ENCODE peak calls at places on chromosome 19, in eight cellular contexts. B, H, N, K, S, C, D and T are unnamed samples.

GRCh38 chr19:8631425-8631819 is 989 bp downstream of the NFILZ start:
- DNase-seq in H (peak), D (no peak), N (no peak), S (no peak), C (peak), B (no peak), K (no peak), T (peak)

GRCh38 chr19:31533114-31533513 is 183.9 kb upstream of the TSHZ3 start:
- DNase-seq in B (no peak), C (no peak), N (no peak), S (no peak), K (no peak), H (no peak), D (peak), T (no peak)

GRCh38 chr19:455851-456546 is 4.8 kb downstream of the SHC2 start:
- DNase-seq in N (no peak), S (no peak), K (no peak), C (no peak), D (no peak), B (no peak), H (no peak), T (no peak)

GRCh38 chr19:21483589-21484170 is 21.7 kb upstream of the ZNF429 start:
- DNase-seq in S (peak), D (no peak), C (peak), B (peak), N (no peak), K (no peak), H (peak), T (no peak)

GRCh38 chr19:6076675-6077463 is 33.4 kb downstream of the RFX2 start:
- DNase-seq in N (no peak), S (no peak), H (peak), K (no peak), C (no peak), B (no peak), D (no peak), T (peak)

GRCh38 chr19:8475005-8475404 is 27.4 kb downstream of the PRAM1 start:
- DNase-seq in S (no peak), C (no peak), K (no peak), H (no peak), N (no peak), D (no peak), B (no peak), T (no peak)

GRCh38 chr19:51097166-51097736 is 11.0 kb downstream of the CTU1 start:
- DNase-seq in K (peak), D (no peak), C (peak), B (peak), S (peak), N (peak), H (peak), T (peak)

GRCh38 chr19:18274303-18274775 is at the start of gene IQCN:
- DNase-seq in H (peak), C (no peak), S (no peak), B (no peak), N (no peak), D (no peak), K (no peak), T (no peak)

GRCh38 chr19:29376855-29377354 is 148.9 kb upstream of the VSTM2B start:
- DNase-seq in S (no peak), D (peak), B (no peak), H (no peak), K (no peak), C (no peak), N (no peak), T (no peak)

GRCh38 chr19:2491130-2491801 is 15.3 kb downstream of the GADD45B start:
- DNase-seq in D (no peak), K (peak), H (peak), S (no peak), B (peak), C (peak), N (peak), T (peak)

GRCh38 chr19:1668339-1669123 is 16.1 kb upstream of the TCF3 start:
- DNase-seq in K (no peak), B (no peak), H (peak), D (no peak), S (no peak), C (no peak), N (no peak), T (no peak)

GRCh38 chr19:5694167-5694951 is 4.3 kb downstream of the RPL36 start:
- DNase-seq in S (no peak), B (no peak), H (no peak), K (no peak), N (no peak), C (no peak), D (no peak), T (no peak)

GRCh38 chr19:49182848-49183375 is 25.3 kb downstream of the TRPM4 start:
- DNase-seq in D (no peak), B (no peak), K (no peak), H (no peak), N (no peak), S (no peak), C (no peak), T (no peak)

GRCh38 chr19:29547981-29548380 is 22.2 kb downstream of the VSTM2B start:
- DNase-seq in B (no peak), D (no peak), C (peak), H (no peak), S (no peak), K (no peak), N (no peak), T (no peak)

GRCh38 chr19:30076101-30076551 is 134.1 kb downstream of the URI1 start:
- DNase-seq in B (no peak), S (no peak), H (no peak), D (no peak), K (no peak), C (peak), N (no peak), T (no peak)

GRCh38 chr19:30046522-30046921 is 104.5 kb downstream of the URI1 start:
- DNase-seq in B (no peak), C (no peak), K (peak), N (no peak), H (no peak), D (no peak), S (no peak), T (peak)

GRCh38 chr19:10815007-10815531 is 20.9 kb downstream of the TMED1 start:
- DNase-seq in C (no peak), N (no peak), K (no peak), S (no peak), D (no peak), B (no peak), H (no peak), T (no peak)

GRCh38 chr19:11813801-11814706 is at the start of gene ZNF440:
- DNase-seq in C (peak), S (peak), H (peak), K (peak), D (peak), B (peak), N (peak), T (peak)

GRCh38 chr19:49560358-49560900 is 19.9 kb downstream of the NOSIP start:
- DNase-seq in H (no peak), D (no peak), B (no peak), C (no peak), N (no peak), S (no peak), K (no peak), T (no peak)

GRCh38 chr19:16896098-16896912 is 7.5 kb downstream of the F2RL3 start:
- DNase-seq in H (no peak), C (no peak), K (no peak), S (no peak), N (no peak), B (no peak), D (no peak), T (no peak)

GRCh38 chr19:29665826-29666633 is 769 bp downstream of the PLEKHF1 start:
- DNase-seq in S (no peak), K (no peak), N (no peak), C (no peak), B (no peak), D (no peak), H (peak), T (peak)

GRCh38 chr19:50795665-50796073 is 5.5 kb downstream of the ACP4 start:
- DNase-seq in B (no peak), K (no peak), N (no peak), D (no peak), C (no peak), H (no peak), S (no peak), T (no peak)

GRCh38 chr19:6501740-6502648 is at the start of gene TUBB4A:
- DNase-seq in C (no peak), D (no peak), S (no peak), K (no peak), N (no peak), H (no peak), B (no peak), T (no peak)

GRCh38 chr19:18700501-18701249 is 17.2 kb downstream of the CRTC1 start:
- DNase-seq in K (peak), C (peak), D (no peak), N (peak), S (peak), B (peak), H (peak), T (peak)

GRCh38 chr19:850221-850978 is 1.7 kb upstream of the ELANE start:
- DNase-seq in N (no peak), K (no peak), H (peak), B (peak), D (peak), C (peak), S (no peak), T (peak)